ENCODE peak calls at places on chromosome 13, in five cellular contexts. S is Peyer's patch, X is IMR-90, J is body of pancreas, Y is tibial nerve. H is an unnamed sample. For H3K36me3, the result is how much of the 10 kb centered on the place peaks cover.

GRCh38 chr13:26951581-26952177 is 191.1 kb upstream of the GPR12 start:
- DNase-seq in S (no peak), X (no peak), J (peak), Y (no peak), H (no peak)

GRCh38 chr13:65843314-65843731 is 1386.8 kb downstream of the PCDH9 start:
- DNase-seq in S (no peak), X (no peak), J (no peak), Y (no peak), H (no peak)

GRCh38 chr13:113633485-113633873 is 24.5 kb downstream of the ATP4B start:
- DNase-seq in S (no peak), X (no peak), J (no peak), Y (no peak), H (peak)

GRCh38 chr13:49296659-49297058 is 48.9 kb downstream of the CDADC1 start:
- DNase-seq in S (no peak), X (no peak), J (no peak), Y (no peak), H (no peak)

GRCh38 chr13:23749288-23749880 is 139.8 kb downstream of the MIPEP start:
- DNase-seq in S (no peak), X (no peak), J (no peak), Y (no peak), H (no peak)

GRCh38 chr13:48891586-48891985 is 84.1 kb upstream of the FNDC3A start:
- DNase-seq in S (no peak), X (peak), J (no peak), Y (no peak), H (no peak)

GRCh38 chr13:73522937-73523336 is 464.1 kb downstream of the KLF5 start:
- DNase-seq in S (no peak), X (no peak), J (no peak), Y (no peak), H (no peak)

GRCh38 chr13:90919153-90919552 is 428.3 kb upstream of the MIR17HG start:
- DNase-seq in S (no peak), X (no peak), J (no peak), Y (no peak), H (no peak)

GRCh38 chr13:31207630-31208549 is 8.1 kb downstream of the B3GLCT start:
- DNase-seq in S (no peak), X (peak), J (no peak), Y (no peak), H (no peak)

GRCh38 chr13:114174529-114174941 is 4.5 kb upstream of the CFAP97D2 start:
- DNase-seq in S (no peak), X (peak), J (no peak), Y (no peak), H (no peak)

GRCh38 chr13:33763021-33763420 is 54.9 kb upstream of the RFC3 start:
- DNase-seq in S (no peak), X (no peak), J (no peak), Y (no peak), H (no peak)

GRCh38 chr13:63345835-63346234 is 1930.2 kb upstream of the PCDH20 start:
- DNase-seq in S (no peak), X (no peak), J (no peak), Y (no peak), H (no peak)

GRCh38 chr13:51981355-51981754 is 29.9 kb downstream of the ATP7B start:
- DNase-seq in S (no peak), X (no peak), J (no peak), Y (no peak), H (no peak)

GRCh38 chr13:52419080-52419479 is 13.1 kb upstream of the THSD1 start:
- DNase-seq in S (no peak), X (no peak), J (no peak), Y (no peak), H (no peak)

GRCh38 chr13:106101201-106101600 is 434.3 kb downstream of the EFNB2 start:
- DNase-seq in S (no peak), X (no peak), J (no peak), Y (no peak), H (no peak)

GRCh38 chr13:89660752-89661151 is 1686.7 kb upstream of the MIR17HG start:
- DNase-seq in S (no peak), X (no peak), J (no peak), Y (no peak), H (no peak)

GRCh38 chr13:75796825-75797224 is 160.7 kb downstream of the LMO7 start:
- DNase-seq in S (no peak), X (no peak), J (no peak), Y (no peak), H (no peak)

GRCh38 chr13:46179576-46180368 is 2.2 kb downstream of the LCP1 start:
- DNase-seq in S (peak), X (no peak), J (peak), Y (peak), H (no peak)

GRCh38 chr13:112688560-112689497 is 1.0 kb upstream of the ATP11A start:
- DNase-seq in S (peak), X (no peak), J (peak), Y (peak), H (no peak)

GRCh38 chr13:41334810-41335209 is 23.7 kb downstream of the NAA16 start:
- DNase-seq in S (no peak), X (no peak), J (no peak), Y (no peak), H (no peak)

GRCh38 chr13:92954746-92955145 is 271.9 kb upstream of the GPC6 start:
- DNase-seq in S (no peak), X (peak), J (no peak), Y (no peak), H (no peak)

GRCh38 chr13:83940742-83941141 is 58.5 kb upstream of the SLITRK1 start:
- DNase-seq in S (no peak), X (no peak), J (no peak), Y (no peak), H (no peak)

GRCh38 chr13:64075543-64076271 is 2660.1 kb upstream of the PCDH20 start:
- DNase-seq in S (no peak), X (no peak), J (no peak), Y (no peak), H (no peak)

GRCh38 chr13:25286308-25286968 is 850 bp downstream of the MTMR6 start:
- DNase-seq in S (peak), X (peak), J (peak), Y (peak), H (no peak)

GRCh38 chr13:94345374-94346195 is 133.9 kb downstream of the DCT start:
- DNase-seq in S (no peak), X (peak), J (no peak), Y (no peak), H (no peak)

GRCh38 chr13:40672310-40673060 is 6.0 kb upstream of the FOXO1 start:
- DNase-seq in S (no peak), X (peak), J (peak), Y (no peak), H (no peak)

GRCh38 chr13:27211771-27212364 is 39.5 kb upstream of the RPL21 start:
- DNase-seq in S (no peak), X (peak), J (no peak), Y (no peak), H (no peak)

GRCh38 chr13:27924529-27925141 is 4.8 kb downstream of the PDX1 start:
- DNase-seq in S (no peak), X (no peak), J (no peak), Y (no peak), H (no peak)

GRCh38 chr13:29846475-29847256 is 3.8 kb downstream of the UBL3 start:
- DNase-seq in S (no peak), X (no peak), J (no peak), Y (no peak), H (no peak)

GRCh38 chr13:29849071-29849541 is 1.3 kb downstream of the UBL3 start:
- DNase-seq in S (peak), X (peak), J (peak), Y (peak), H (no peak)

GRCh38 chr13:29849731-29850212 is 645 bp downstream of the UBL3 start:
- DNase-seq in S (peak), X (peak), J (peak), Y (peak), H (peak)

GRCh38 chr13:29845440-29846056 is 4.9 kb downstream of the UBL3 start:
- DNase-seq in S (no peak), X (peak), J (no peak), Y (no peak), H (no peak)

DNA sequence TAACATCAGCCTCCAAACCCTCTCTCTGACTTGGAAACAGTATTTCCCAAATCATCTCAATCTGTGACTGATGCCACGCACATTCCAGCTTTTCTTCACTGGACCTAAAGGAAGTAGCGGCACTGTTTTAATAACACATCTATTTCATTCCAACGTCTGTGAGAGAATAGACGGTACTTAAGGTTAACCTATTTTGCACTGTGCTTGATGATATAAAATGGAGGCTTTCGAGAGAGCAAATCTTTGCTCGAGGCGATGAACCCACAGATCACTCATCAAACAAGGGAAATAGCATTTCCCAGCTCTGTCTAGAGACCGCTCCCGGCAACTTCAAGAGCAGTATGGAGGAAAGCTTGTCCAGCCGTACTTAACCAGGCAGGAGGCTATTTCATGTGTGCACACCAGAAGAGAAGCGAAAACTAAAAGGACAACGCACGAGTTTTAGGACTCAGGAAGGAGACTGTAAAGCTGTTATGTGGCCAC is 2.9 kb downstream of the UBL3 start:
- DNase-seq in S (no peak), X (peak), J (peak), Y (peak), H (no peak)
- TF ChIP-seq POLR2A in S (no peak), X (no peak), J (peak), Y (no peak), H (no peak)

DNA sequence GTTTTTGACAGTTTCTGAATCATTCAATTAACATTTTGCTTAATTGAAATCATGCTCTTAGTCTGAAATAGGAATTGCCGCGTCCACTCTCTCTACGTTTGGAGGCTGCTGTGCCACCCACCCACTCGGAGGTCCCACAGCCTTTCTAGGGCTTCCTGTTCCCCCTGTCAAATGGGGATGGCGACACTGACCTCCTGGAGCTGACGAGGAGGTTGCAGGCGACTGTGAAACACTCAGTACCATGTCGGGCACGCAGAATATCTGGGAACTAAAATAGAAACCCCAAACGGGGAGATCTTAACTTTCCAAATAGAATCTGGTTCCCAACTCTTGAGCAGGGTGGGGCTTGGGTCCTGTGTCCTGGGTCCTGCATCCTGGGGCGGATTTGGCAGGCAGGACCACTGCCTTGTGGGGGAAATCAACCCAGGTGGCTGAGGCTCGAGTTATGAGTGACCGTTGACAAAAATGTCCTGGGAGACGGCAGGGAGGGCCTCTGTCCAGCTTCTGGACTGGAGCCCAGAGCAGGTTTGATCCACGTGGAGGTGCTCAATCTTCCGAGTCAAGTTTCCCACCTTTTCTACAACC is 124.6 kb downstream of the RAB20 start:
- DNase-seq in S (no peak), X (no peak), J (no peak), Y (no peak), H (no peak)
- H3K36me3 ChIP-seq in S (under half), X (half or more), J (under half), Y (under half), H (under half)

DNA sequence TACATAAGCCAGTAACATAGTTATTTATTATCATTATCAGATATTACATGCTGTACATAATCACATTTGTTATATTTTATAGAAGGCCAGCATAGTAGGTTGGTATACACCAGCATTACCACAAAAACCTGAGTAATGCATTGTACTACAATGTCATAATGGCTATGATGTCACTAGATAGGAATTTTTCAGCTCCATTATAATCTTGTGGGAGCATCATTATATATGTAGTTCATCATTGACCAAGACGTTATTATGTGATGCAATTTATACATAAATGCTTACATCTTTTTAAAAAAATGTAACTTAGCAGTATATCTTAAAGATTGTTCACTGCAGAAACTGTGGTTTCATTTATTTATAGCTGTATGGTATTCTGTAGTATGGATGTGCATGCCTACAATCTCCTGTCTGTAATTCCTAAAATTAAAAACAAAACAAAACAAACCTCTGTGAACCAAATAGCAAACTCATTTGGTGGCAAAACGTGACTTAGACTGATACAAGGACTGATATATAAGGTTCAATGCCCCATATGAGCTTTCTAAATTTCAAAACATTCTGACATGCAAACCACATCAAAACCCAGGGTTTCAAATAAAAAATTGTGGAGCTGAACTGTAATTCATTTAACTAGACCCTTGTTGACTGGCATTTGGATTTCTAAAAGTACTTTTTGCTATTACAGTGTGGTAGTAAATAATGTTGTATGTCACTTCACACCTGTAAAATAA is 250.9 kb downstream of the DLEU7 start:
- DNase-seq in S (no peak), X (peak), J (no peak), Y (no peak), H (no peak)
- H3K4me3 ChIP-seq in S (no peak), X (no peak), J (no peak), Y (no peak), H (no peak)

DNA sequence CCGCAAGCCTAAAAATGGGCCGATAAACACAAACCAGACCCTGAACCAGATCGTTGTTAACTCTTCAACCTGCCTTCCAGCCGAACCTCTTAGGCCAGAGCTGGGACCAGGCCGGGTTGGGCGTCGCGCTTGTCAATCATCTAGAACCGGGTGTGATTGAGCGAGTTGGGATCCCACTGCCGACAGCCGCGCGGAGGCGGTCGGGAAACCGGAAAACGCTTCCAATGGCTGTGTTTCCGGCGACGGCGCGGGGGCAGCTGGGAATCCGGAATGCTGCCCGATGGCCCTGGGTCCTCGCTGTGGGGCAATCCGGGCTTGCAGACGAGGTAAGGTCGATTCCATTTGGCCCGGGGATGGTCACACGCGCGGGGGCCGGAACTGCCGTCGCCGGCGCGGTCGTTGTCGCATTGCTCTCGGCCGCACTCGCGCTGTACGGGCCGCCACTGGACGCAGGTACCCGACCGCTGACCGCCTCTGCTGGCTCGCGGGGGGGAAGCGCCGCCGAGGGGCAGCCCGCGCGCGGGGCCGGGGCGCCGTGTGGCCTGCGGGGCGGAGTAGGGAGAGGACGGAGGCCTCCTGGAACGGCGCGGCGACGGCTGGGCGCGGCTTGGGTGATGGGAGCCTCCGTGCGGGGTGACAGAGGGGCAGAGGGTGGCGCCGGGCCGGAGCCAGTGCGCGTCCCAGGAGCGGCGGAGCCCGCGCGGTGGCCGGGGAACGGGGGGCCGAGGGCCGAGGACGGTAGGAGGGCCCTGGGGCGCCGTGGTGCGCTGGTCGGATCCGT is at the start of gene NAXD:
- DNase-seq in S (peak), X (peak), J (peak), Y (peak), H (peak)
- TF ChIP-seq POLR2A in S (peak), X (peak), J (peak), Y (no peak), H (no peak)

DNA sequence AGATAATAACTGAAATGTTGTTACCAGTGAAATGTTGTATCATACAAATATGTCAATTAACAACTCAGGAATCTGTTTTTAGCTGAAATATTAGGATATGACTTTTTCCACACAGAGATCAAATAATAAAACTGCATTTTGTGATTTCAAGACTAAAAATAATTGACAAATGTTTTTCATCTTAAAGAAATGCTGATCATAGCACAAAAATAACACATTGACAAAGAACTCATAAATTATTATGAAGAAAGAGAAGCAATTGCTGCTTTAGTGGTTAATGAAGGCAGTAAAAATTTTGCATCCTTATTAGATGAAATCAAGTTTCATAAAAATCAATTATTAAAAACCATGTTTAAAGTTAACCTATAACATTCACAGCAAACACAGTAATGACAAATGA is 1417.3 kb downstream of the OLFM4 start:
- DNase-seq in S (no peak), X (no peak), J (no peak), Y (no peak), H (no peak)
- H3K36me3 ChIP-seq in S (under half), X (under half), J (under half), Y (under half), H (under half)

GRCh38 chr13:102693250-102693649 is 1.6 kb downstream of the METTL21C start:
- DNase-seq in S (no peak), X (no peak), J (no peak), Y (no peak), H (no peak)
- H3K4me3 ChIP-seq in S (no peak), X (no peak), J (no peak), Y (no peak), H (no peak)

GRCh38 chr13:44989071-44989889 is at the start of the genes GPALPP1 and NUFIP1:
- DNase-seq in S (peak), X (peak), J (peak), Y (peak), H (peak)
- TF ChIP-seq POLR2A in S (peak), X (peak), J (peak), Y (no peak), H (no peak)

DNA sequence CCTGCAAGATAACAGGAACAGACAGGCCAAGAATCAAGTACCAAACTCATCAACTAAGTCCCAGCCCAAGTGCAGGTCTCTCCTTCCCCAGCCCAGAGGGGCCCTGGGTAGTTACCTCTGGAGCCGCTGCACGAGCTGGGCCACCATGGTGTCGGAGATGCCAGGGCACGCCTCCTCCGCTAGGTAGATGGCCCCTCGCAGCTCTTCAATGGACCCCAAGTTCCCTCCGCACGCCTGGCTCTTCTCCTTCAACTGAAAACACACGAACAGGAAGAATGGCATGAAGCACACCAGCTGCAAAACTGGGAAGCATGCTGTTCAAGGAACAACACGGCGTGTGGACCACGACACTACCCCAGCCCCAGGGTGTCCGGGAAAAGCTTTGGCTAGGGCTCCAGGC is 119.9 kb downstream of the STK24 start:
- DNase-seq in S (no peak), X (no peak), J (no peak), Y (no peak), H (no peak)
- H3K36me3 ChIP-seq in S (half or more), X (under half), J (under half), Y (under half), H (under half)

GRCh38 chr13:32737679-32738078 is 151.4 kb downstream of the PDS5B start:
- DNase-seq in S (no peak), X (no peak), J (no peak), Y (no peak), H (no peak)
- H3K4me3 ChIP-seq in S (peak), X (no peak), J (no peak), Y (peak), H (peak)

H was measured in breast epithelium.